ENCODE peak calls at places on chromosomes 7 and 10, in six cellular contexts. One of them, this sample, is unnamed.

GRCh38 chr10:61271127-61271780 is 181.9 kb downstream of the TMEM26 start:
- DNase-seq in gastrocnemius medialis: no peak
- DNase-seq in GM12878: no peak
- DNase-seq in fibroblast of villous mesenchyme: peak
- DNase-seq in HFF-Myc: peak
- DNase-seq in GM20000: no peak
- DNase-seq in this sample: no peak

GRCh38 chr7:16921151-16921550 is 39.4 kb upstream of the AGR3 start:
- DNase-seq in gastrocnemius medialis: no peak
- DNase-seq in GM12878: no peak
- DNase-seq in fibroblast of villous mesenchyme: no peak
- DNase-seq in HFF-Myc: no peak
- DNase-seq in GM20000: no peak
- DNase-seq in this sample: no peak

GRCh38 chr10:107971973-107972372 is 807.5 kb upstream of the SORCS1 start:
- DNase-seq in gastrocnemius medialis: no peak
- DNase-seq in GM12878: no peak
- DNase-seq in fibroblast of villous mesenchyme: peak
- DNase-seq in HFF-Myc: peak
- DNase-seq in GM20000: no peak
- DNase-seq in this sample: no peak

GRCh38 chr10:1293636-1294440 is 237.7 kb downstream of the WDR37 start:
- DNase-seq in gastrocnemius medialis: no peak
- DNase-seq in GM12878: no peak
- DNase-seq in fibroblast of villous mesenchyme: peak
- DNase-seq in HFF-Myc: no peak
- DNase-seq in GM20000: no peak
- DNase-seq in this sample: no peak

GRCh38 chr10:18238875-18239485 is 98.8 kb downstream of the CACNB2 start:
- DNase-seq in gastrocnemius medialis: no peak
- DNase-seq in GM12878: no peak
- DNase-seq in fibroblast of villous mesenchyme: peak
- DNase-seq in HFF-Myc: peak
- DNase-seq in GM20000: peak
- DNase-seq in this sample: no peak

GRCh38 chr7:139991267-139991666 is 71.5 kb downstream of the PARP12 start:
- DNase-seq in gastrocnemius medialis: no peak
- DNase-seq in GM12878: no peak
- DNase-seq in fibroblast of villous mesenchyme: no peak
- DNase-seq in HFF-Myc: no peak
- DNase-seq in GM20000: no peak
- DNase-seq in this sample: no peak

GRCh38 chr7:10973942-10974716 is 457 bp downstream of the PHF14 start:
- DNase-seq in gastrocnemius medialis: no peak
- DNase-seq in GM12878: no peak
- DNase-seq in fibroblast of villous mesenchyme: peak
- DNase-seq in HFF-Myc: peak
- DNase-seq in GM20000: peak
- DNase-seq in this sample: no peak

GRCh38 chr7:104548861-104549260 is 220.5 kb downstream of the LHFPL3 start:
- DNase-seq in gastrocnemius medialis: no peak
- DNase-seq in GM12878: no peak
- DNase-seq in fibroblast of villous mesenchyme: no peak
- DNase-seq in HFF-Myc: no peak
- DNase-seq in GM20000: no peak
- DNase-seq in this sample: no peak

GRCh38 chr7:1757601-1758000 is 87.5 kb downstream of the ELFN1 start:
- DNase-seq in gastrocnemius medialis: no peak
- DNase-seq in GM12878: no peak
- DNase-seq in fibroblast of villous mesenchyme: no peak
- DNase-seq in HFF-Myc: no peak
- DNase-seq in GM20000: no peak
- DNase-seq in this sample: no peak

GRCh38 chr10:78850611-78851010 is 218.2 kb upstream of the ZMIZ1 start:
- DNase-seq in gastrocnemius medialis: no peak
- DNase-seq in GM12878: no peak
- DNase-seq in fibroblast of villous mesenchyme: no peak
- DNase-seq in HFF-Myc: no peak
- DNase-seq in GM20000: no peak
- DNase-seq in this sample: no peak

GRCh38 chr7:90903856-90904255 is 307.7 kb downstream of the CDK14 start:
- DNase-seq in gastrocnemius medialis: no peak
- DNase-seq in GM12878: no peak
- DNase-seq in fibroblast of villous mesenchyme: no peak
- DNase-seq in HFF-Myc: no peak
- DNase-seq in GM20000: no peak
- DNase-seq in this sample: no peak

GRCh38 chr7:100192951-100193350 is 15.2 kb downstream of the STAG3 start:
- DNase-seq in gastrocnemius medialis: no peak
- DNase-seq in GM12878: no peak
- DNase-seq in fibroblast of villous mesenchyme: no peak
- DNase-seq in HFF-Myc: no peak
- DNase-seq in GM20000: no peak
- DNase-seq in this sample: no peak

GRCh38 chr10:126137557-126138221 is 241.3 kb downstream of the FANK1 start:
- DNase-seq in gastrocnemius medialis: no peak
- DNase-seq in GM12878: no peak
- DNase-seq in fibroblast of villous mesenchyme: no peak
- DNase-seq in HFF-Myc: no peak
- DNase-seq in GM20000: no peak
- DNase-seq in this sample: no peak

GRCh38 chr7:54785261-54785660 is 26.2 kb upstream of the SEC61G start:
- DNase-seq in gastrocnemius medialis: no peak
- DNase-seq in GM12878: no peak
- DNase-seq in fibroblast of villous mesenchyme: no peak
- DNase-seq in HFF-Myc: no peak
- DNase-seq in GM20000: no peak
- DNase-seq in this sample: no peak

GRCh38 chr10:95505084-95505610 is 56.0 kb downstream of the SORBS1 start:
- DNase-seq in gastrocnemius medialis: no peak
- DNase-seq in GM12878: no peak
- DNase-seq in fibroblast of villous mesenchyme: no peak
- DNase-seq in HFF-Myc: no peak
- DNase-seq in GM20000: no peak
- DNase-seq in this sample: no peak

GRCh38 chr10:12643279-12643678 is 293.9 kb downstream of the CAMK1D start:
- DNase-seq in gastrocnemius medialis: no peak
- DNase-seq in GM12878: no peak
- DNase-seq in fibroblast of villous mesenchyme: no peak
- DNase-seq in HFF-Myc: no peak
- DNase-seq in GM20000: no peak
- DNase-seq in this sample: no peak

GRCh38 chr10:113529575-113529974 is 23.3 kb upstream of the HABP2 start:
- DNase-seq in gastrocnemius medialis: no peak
- DNase-seq in GM12878: no peak
- DNase-seq in fibroblast of villous mesenchyme: no peak
- DNase-seq in HFF-Myc: no peak
- DNase-seq in GM20000: no peak
- DNase-seq in this sample: no peak

GRCh38 chr7:66840316-66840715 is 80.7 kb upstream of the TMEM248 start:
- DNase-seq in gastrocnemius medialis: no peak
- DNase-seq in GM12878: no peak
- DNase-seq in fibroblast of villous mesenchyme: no peak
- DNase-seq in HFF-Myc: no peak
- DNase-seq in GM20000: no peak
- DNase-seq in this sample: no peak

GRCh38 chr7:64744680-64745079 is 49.5 kb upstream of the ZNF138 start:
- DNase-seq in gastrocnemius medialis: no peak
- DNase-seq in GM12878: no peak
- DNase-seq in fibroblast of villous mesenchyme: peak
- DNase-seq in HFF-Myc: no peak
- DNase-seq in GM20000: no peak
- DNase-seq in this sample: no peak

GRCh38 chr10:118669835-118670234 is 74.4 kb upstream of the PRLHR start:
- DNase-seq in gastrocnemius medialis: no peak
- DNase-seq in GM12878: no peak
- DNase-seq in fibroblast of villous mesenchyme: no peak
- DNase-seq in HFF-Myc: no peak
- DNase-seq in GM20000: no peak
- DNase-seq in this sample: no peak

GRCh38 chr10:88952647-88953111 is at the start of gene ACTA2:
- DNase-seq in gastrocnemius medialis: no peak
- DNase-seq in GM12878: no peak
- DNase-seq in fibroblast of villous mesenchyme: peak
- DNase-seq in HFF-Myc: no peak
- DNase-seq in GM20000: no peak
- DNase-seq in this sample: no peak

GRCh38 chr10:100554902-100555301 is 19.2 kb downstream of the HIF1AN start:
- DNase-seq in gastrocnemius medialis: no peak
- DNase-seq in GM12878: no peak
- DNase-seq in fibroblast of villous mesenchyme: no peak
- DNase-seq in HFF-Myc: no peak
- DNase-seq in GM20000: no peak
- DNase-seq in this sample: no peak

GRCh38 chr10:50937230-50937907 is 51.9 kb upstream of the A1CF start:
- DNase-seq in gastrocnemius medialis: no peak
- DNase-seq in GM12878: no peak
- DNase-seq in fibroblast of villous mesenchyme: peak
- DNase-seq in HFF-Myc: peak
- DNase-seq in GM20000: no peak
- DNase-seq in this sample: no peak

GRCh38 chr7:144842377-144842851 is 6.6 kb upstream of the TPK1 start:
- DNase-seq in gastrocnemius medialis: no peak
- DNase-seq in GM12878: no peak
- DNase-seq in fibroblast of villous mesenchyme: no peak
- DNase-seq in HFF-Myc: no peak
- DNase-seq in GM20000: peak
- DNase-seq in this sample: no peak

GRCh38 chr10:75395955-75396860 is 5.4 kb downstream of the ZNF503 start:
- DNase-seq in gastrocnemius medialis: no peak
- DNase-seq in GM12878: no peak
- DNase-seq in fibroblast of villous mesenchyme: no peak
- DNase-seq in HFF-Myc: no peak
- DNase-seq in GM20000: peak
- DNase-seq in this sample: no peak

GRCh38 chr10:3750352-3750816 is 34.6 kb downstream of the KLF6 start:
- DNase-seq in gastrocnemius medialis: no peak
- DNase-seq in GM12878: no peak
- DNase-seq in fibroblast of villous mesenchyme: no peak
- DNase-seq in HFF-Myc: no peak
- DNase-seq in GM20000: no peak
- DNase-seq in this sample: no peak

GRCh38 chr7:3210531-3210930 is 90.5 kb upstream of the SDK1 start:
- DNase-seq in gastrocnemius medialis: no peak
- DNase-seq in GM12878: no peak
- DNase-seq in fibroblast of villous mesenchyme: no peak
- DNase-seq in HFF-Myc: no peak
- DNase-seq in GM20000: no peak
- DNase-seq in this sample: no peak
- TF ChIP-seq CTCF in gastrocnemius medialis: no peak
- TF ChIP-seq CTCF in GM12878: no peak
- TF ChIP-seq CTCF in fibroblast of villous mesenchyme: peak
- TF ChIP-seq CTCF in HFF-Myc: no peak
- TF ChIP-seq CTCF in GM20000: no peak
- TF ChIP-seq CTCF in this sample: no peak

GRCh38 chr7:50781371-50781770 is 1.3 kb downstream of the GRB10 start:
- DNase-seq in gastrocnemius medialis: peak
- DNase-seq in GM12878: no peak
- DNase-seq in fibroblast of villous mesenchyme: no peak
- DNase-seq in HFF-Myc: no peak
- DNase-seq in GM20000: no peak
- DNase-seq in this sample: no peak

GRCh38 chr7:50781894-50782293 is 802 bp downstream of the GRB10 start:
- DNase-seq in gastrocnemius medialis: no peak
- DNase-seq in GM12878: no peak
- DNase-seq in fibroblast of villous mesenchyme: no peak
- DNase-seq in HFF-Myc: no peak
- DNase-seq in GM20000: no peak
- DNase-seq in this sample: no peak

GRCh38 chr7:50783304-50783703 is 608 bp upstream of the GRB10 start:
- DNase-seq in gastrocnemius medialis: no peak
- DNase-seq in GM12878: no peak
- DNase-seq in fibroblast of villous mesenchyme: no peak
- DNase-seq in HFF-Myc: no peak
- DNase-seq in GM20000: no peak
- DNase-seq in this sample: no peak

GRCh38 chr7:50783801-50784507 is 1.3 kb upstream of the GRB10 start:
- DNase-seq in gastrocnemius medialis: no peak
- DNase-seq in GM12878: no peak
- DNase-seq in fibroblast of villous mesenchyme: no peak
- DNase-seq in HFF-Myc: no peak
- DNase-seq in GM20000: no peak
- DNase-seq in this sample: no peak

DNA sequence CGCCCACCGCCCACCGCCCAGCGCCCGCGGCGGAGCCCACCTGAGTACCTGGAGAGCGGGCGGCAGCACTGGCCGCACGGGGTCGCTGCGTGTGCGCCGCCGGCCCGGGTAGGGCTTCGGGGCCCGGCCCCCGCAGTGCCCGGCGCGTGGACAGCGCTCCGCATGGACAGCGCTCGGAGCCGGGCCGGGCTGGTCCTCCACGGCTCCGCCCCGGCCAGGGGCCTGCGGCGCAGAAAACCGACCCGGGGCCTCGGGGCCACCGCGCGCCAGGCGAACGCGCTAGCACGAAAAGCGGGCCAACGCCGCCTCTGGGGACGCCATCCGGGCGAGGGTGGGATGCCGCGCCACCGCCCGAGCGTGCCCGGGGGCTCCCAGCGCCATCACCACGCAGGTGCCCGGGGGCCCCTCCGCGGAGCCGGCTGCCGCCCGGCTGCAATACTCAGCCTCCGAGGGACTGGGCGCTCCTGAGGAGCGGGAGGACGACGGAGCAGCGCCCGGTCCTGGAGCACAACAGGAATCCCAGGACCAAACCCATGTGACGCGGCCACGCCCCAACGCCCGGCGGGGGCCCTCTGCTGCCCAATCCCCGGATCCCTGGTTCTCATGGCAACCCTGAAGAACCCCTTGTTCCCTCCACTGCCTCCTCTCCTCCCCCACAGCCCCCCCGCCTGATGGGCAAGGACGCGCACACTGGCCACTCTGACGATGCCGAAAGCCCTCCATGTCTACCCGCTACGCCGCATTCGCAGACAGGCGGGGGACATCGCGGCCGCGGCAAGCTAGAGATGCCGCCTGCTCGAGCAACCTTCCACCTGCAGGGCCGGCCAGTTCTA is at the start of gene GRB10:
- DNase-seq in gastrocnemius medialis: no peak
- DNase-seq in GM12878: no peak
- DNase-seq in fibroblast of villous mesenchyme: peak
- DNase-seq in HFF-Myc: no peak
- DNase-seq in GM20000: no peak
- DNase-seq in this sample: no peak
- TF ChIP-seq CTCF in gastrocnemius medialis: no peak
- TF ChIP-seq CTCF in GM12878: no peak
- TF ChIP-seq CTCF in fibroblast of villous mesenchyme: peak
- TF ChIP-seq CTCF in HFF-Myc: no peak
- TF ChIP-seq CTCF in GM20000: no peak
- TF ChIP-seq CTCF in this sample: no peak

GRCh38 chr7:35593896-35594295 is 101.0 kb downstream of the HERPUD2 start:
- DNase-seq in gastrocnemius medialis: no peak
- DNase-seq in GM12878: no peak
- DNase-seq in fibroblast of villous mesenchyme: no peak
- DNase-seq in HFF-Myc: no peak
- DNase-seq in GM20000: peak
- DNase-seq in this sample: no peak
- TF ChIP-seq CTCF in gastrocnemius medialis: no peak
- TF ChIP-seq CTCF in GM12878: peak
- TF ChIP-seq CTCF in fibroblast of villous mesenchyme: peak
- TF ChIP-seq CTCF in HFF-Myc: peak
- TF ChIP-seq CTCF in GM20000: peak
- TF ChIP-seq CTCF in this sample: peak

GRCh38 chr7:106112118-106112971 is at the start of gene SYPL1:
- DNase-seq in gastrocnemius medialis: peak
- DNase-seq in GM12878: peak
- DNase-seq in fibroblast of villous mesenchyme: peak
- DNase-seq in HFF-Myc: peak
- DNase-seq in GM20000: peak
- DNase-seq in this sample: peak
- TF ChIP-seq CTCF in gastrocnemius medialis: no peak
- TF ChIP-seq CTCF in GM12878: peak
- TF ChIP-seq CTCF in fibroblast of villous mesenchyme: no peak
- TF ChIP-seq CTCF in HFF-Myc: no peak
- TF ChIP-seq CTCF in GM20000: no peak
- TF ChIP-seq CTCF in this sample: no peak

This sample was measured in mesothelial cell of epicardium.